ENCODE peak calls at places on chromosomes 5 and 9, in five cellular contexts. One of them, this sample, is unnamed. For H3K9me3, the result is how much of the 10 kb centered on the place peaks cover.

GRCh38 chr9:126591083-126591482 is 22.6 kb upstream of the LMX1B start:
- DNase-seq in tibial nerve: no peak
- DNase-seq in uterus: no peak
- DNase-seq in SJSA1: no peak
- DNase-seq in endothelial cell of umbilical vein: no peak
- DNase-seq in this sample: no peak

GRCh38 chr5:160905285-160905684 is 53.3 kb upstream of the ATP10B start:
- DNase-seq in tibial nerve: no peak
- DNase-seq in uterus: no peak
- DNase-seq in SJSA1: no peak
- DNase-seq in endothelial cell of umbilical vein: no peak
- DNase-seq in this sample: no peak

GRCh38 chr9:120353501-120353900 is 226.5 kb downstream of the CDK5RAP2 start:
- DNase-seq in tibial nerve: no peak
- DNase-seq in uterus: no peak
- DNase-seq in SJSA1: peak
- DNase-seq in endothelial cell of umbilical vein: no peak
- DNase-seq in this sample: no peak

GRCh38 chr5:32223972-32224608 is 50.0 kb upstream of the GOLPH3 start:
- DNase-seq in tibial nerve: no peak
- DNase-seq in uterus: no peak
- DNase-seq in SJSA1: peak
- DNase-seq in endothelial cell of umbilical vein: no peak
- DNase-seq in this sample: no peak

GRCh38 chr9:38061326-38061947 is 7.6 kb downstream of the SHB start:
- DNase-seq in tibial nerve: no peak
- DNase-seq in uterus: no peak
- DNase-seq in SJSA1: no peak
- DNase-seq in endothelial cell of umbilical vein: no peak
- DNase-seq in this sample: no peak

GRCh38 chr9:108296056-108296455 is 559.7 kb downstream of the ACTL7B start:
- DNase-seq in tibial nerve: no peak
- DNase-seq in uterus: no peak
- DNase-seq in SJSA1: no peak
- DNase-seq in endothelial cell of umbilical vein: no peak
- DNase-seq in this sample: no peak

GRCh38 chr5:167049043-167049663 is 1242.3 kb upstream of the WWC1 start:
- DNase-seq in tibial nerve: peak
- DNase-seq in uterus: no peak
- DNase-seq in SJSA1: peak
- DNase-seq in endothelial cell of umbilical vein: peak
- DNase-seq in this sample: no peak

GRCh38 chr5:73234156-73234555 is 61.2 kb downstream of the TMEM174 start:
- DNase-seq in tibial nerve: no peak
- DNase-seq in uterus: no peak
- DNase-seq in SJSA1: no peak
- DNase-seq in endothelial cell of umbilical vein: no peak
- DNase-seq in this sample: no peak

GRCh38 chr9:124008307-124008854 is 3.2 kb upstream of the LHX2 start:
- DNase-seq in tibial nerve: no peak
- DNase-seq in uterus: no peak
- DNase-seq in SJSA1: no peak
- DNase-seq in endothelial cell of umbilical vein: no peak
- DNase-seq in this sample: no peak

GRCh38 chr9:87891754-87892153 is 9.1 kb downstream of the SPATA31E1 start:
- DNase-seq in tibial nerve: no peak
- DNase-seq in uterus: no peak
- DNase-seq in SJSA1: no peak
- DNase-seq in endothelial cell of umbilical vein: no peak
- DNase-seq in this sample: no peak

DNA sequence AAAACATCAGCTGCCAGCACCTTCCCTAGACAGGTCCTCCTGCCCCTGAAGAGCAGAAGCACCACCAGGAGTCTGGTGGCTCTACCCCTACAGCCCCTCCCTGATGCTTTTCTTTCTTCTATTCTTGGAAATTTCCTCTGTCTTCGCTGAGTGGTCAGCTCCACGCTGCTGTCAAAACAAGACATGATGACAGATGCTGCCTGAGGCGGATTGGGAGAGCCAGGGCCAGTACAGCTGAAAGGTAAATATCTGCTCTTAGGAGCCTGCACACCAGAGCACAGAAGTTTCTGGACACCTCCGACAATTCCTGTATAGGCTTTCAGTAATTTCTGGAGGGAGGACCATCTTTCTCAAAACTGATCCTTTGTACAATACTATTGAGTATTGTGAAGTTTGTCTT is 4.7 kb upstream of the OR1Q1 start:
- DNase-seq in tibial nerve: no peak
- DNase-seq in uterus: no peak
- DNase-seq in SJSA1: no peak
- DNase-seq in endothelial cell of umbilical vein: no peak
- DNase-seq in this sample: no peak
- H3K9me3 ChIP-seq in tibial nerve: under half
- H3K9me3 ChIP-seq in uterus: under half
- H3K9me3 ChIP-seq in SJSA1: under half
- H3K9me3 ChIP-seq in endothelial cell of umbilical vein: under half
- H3K9me3 ChIP-seq in this sample: under half

GRCh38 chr9:77023726-77024125 is 4.3 kb downstream of the FOXB2 start:
- DNase-seq in tibial nerve: no peak
- DNase-seq in uterus: no peak
- DNase-seq in SJSA1: no peak
- DNase-seq in endothelial cell of umbilical vein: no peak
- DNase-seq in this sample: no peak
- H3K9me3 ChIP-seq in tibial nerve: under half
- H3K9me3 ChIP-seq in uterus: under half
- H3K9me3 ChIP-seq in SJSA1: under half
- H3K9me3 ChIP-seq in endothelial cell of umbilical vein: under half
- H3K9me3 ChIP-seq in this sample: under half

GRCh38 chr5:178986326-178986960 is 8.7 kb downstream of the GRM6 start:
- DNase-seq in tibial nerve: no peak
- DNase-seq in uterus: no peak
- DNase-seq in SJSA1: no peak
- DNase-seq in endothelial cell of umbilical vein: no peak
- DNase-seq in this sample: no peak

GRCh38 chr5:178982941-178983340 is 12.2 kb downstream of the GRM6 start:
- DNase-seq in tibial nerve: no peak
- DNase-seq in uterus: no peak
- DNase-seq in SJSA1: no peak
- DNase-seq in endothelial cell of umbilical vein: no peak
- DNase-seq in this sample: no peak

GRCh38 chr5:178984145-178985072 is 10.7 kb downstream of the GRM6 start:
- DNase-seq in tibial nerve: no peak
- DNase-seq in uterus: no peak
- DNase-seq in SJSA1: no peak
- DNase-seq in endothelial cell of umbilical vein: no peak
- DNase-seq in this sample: no peak

GRCh38 chr5:178983728-178984127 is 11.4 kb downstream of the GRM6 start:
- DNase-seq in tibial nerve: no peak
- DNase-seq in uterus: no peak
- DNase-seq in SJSA1: no peak
- DNase-seq in endothelial cell of umbilical vein: no peak
- DNase-seq in this sample: no peak

GRCh38 chr5:178981381-178981780 is 13.7 kb downstream of the GRM6 start:
- DNase-seq in tibial nerve: no peak
- DNase-seq in uterus: no peak
- DNase-seq in SJSA1: no peak
- DNase-seq in endothelial cell of umbilical vein: no peak
- DNase-seq in this sample: no peak
- H3K9me3 ChIP-seq in tibial nerve: half or more
- H3K9me3 ChIP-seq in uterus: half or more
- H3K9me3 ChIP-seq in SJSA1: half or more
- H3K9me3 ChIP-seq in endothelial cell of umbilical vein: under half
- H3K9me3 ChIP-seq in this sample: under half

DNA sequence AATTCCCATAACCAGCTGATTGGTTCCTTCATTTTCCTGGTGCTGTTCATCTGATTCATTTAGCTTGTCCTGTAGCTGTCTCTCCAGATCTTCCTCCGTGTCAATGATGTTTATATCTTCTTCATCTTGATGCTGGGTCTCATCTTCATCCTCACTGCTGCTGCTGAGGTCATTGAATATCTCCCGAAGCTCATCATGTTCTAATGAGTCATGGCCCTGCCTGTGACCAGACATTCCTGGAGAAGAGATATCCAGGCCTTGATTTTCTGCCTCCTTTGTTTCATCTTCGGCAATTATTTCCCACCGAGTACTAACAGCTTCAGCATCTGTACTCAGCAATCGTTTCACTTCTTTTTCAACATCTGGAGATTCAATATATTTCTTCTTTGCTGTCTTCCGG is 1.4 kb downstream of the TAF7 start:
- DNase-seq in tibial nerve: no peak
- DNase-seq in uterus: no peak
- DNase-seq in SJSA1: peak
- DNase-seq in endothelial cell of umbilical vein: no peak
- DNase-seq in this sample: no peak
- H3K9me3 ChIP-seq in tibial nerve: half or more
- H3K9me3 ChIP-seq in uterus: half or more
- H3K9me3 ChIP-seq in SJSA1: under half
- H3K9me3 ChIP-seq in endothelial cell of umbilical vein: under half
- H3K9me3 ChIP-seq in this sample: half or more

DNA sequence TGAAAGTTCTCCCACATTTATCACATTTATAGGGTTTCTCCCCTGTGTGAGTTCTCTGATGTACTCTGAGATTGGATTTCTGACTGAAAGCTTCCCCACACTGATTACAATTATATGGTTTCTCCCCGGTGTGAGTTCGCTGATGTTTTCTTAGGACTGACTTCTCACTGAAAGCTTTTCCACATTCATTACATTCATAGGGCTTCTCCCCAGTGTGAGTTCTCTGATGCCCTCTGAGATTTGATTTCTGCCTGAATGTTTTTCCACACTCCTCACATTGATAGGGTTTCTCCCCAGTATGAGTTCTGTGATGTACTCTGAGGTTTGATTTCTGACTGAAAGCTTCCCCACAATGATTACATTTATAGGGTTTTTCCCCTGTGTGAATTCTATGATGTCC is 36.3 kb downstream of the ZNF782 start:
- DNase-seq in tibial nerve: no peak
- DNase-seq in uterus: no peak
- DNase-seq in SJSA1: peak
- DNase-seq in endothelial cell of umbilical vein: no peak
- DNase-seq in this sample: no peak
- H3K9me3 ChIP-seq in tibial nerve: half or more
- H3K9me3 ChIP-seq in uterus: half or more
- H3K9me3 ChIP-seq in SJSA1: under half
- H3K9me3 ChIP-seq in endothelial cell of umbilical vein: under half
- H3K9me3 ChIP-seq in this sample: half or more

GRCh38 chr5:80239680-80240367 is 16.0 kb downstream of the SERINC5 start:
- DNase-seq in tibial nerve: no peak
- DNase-seq in uterus: no peak
- DNase-seq in SJSA1: no peak
- DNase-seq in endothelial cell of umbilical vein: peak
- DNase-seq in this sample: no peak

GRCh38 chr5:80243567-80243966 is 12.3 kb downstream of the SERINC5 start:
- DNase-seq in tibial nerve: no peak
- DNase-seq in uterus: no peak
- DNase-seq in SJSA1: no peak
- DNase-seq in endothelial cell of umbilical vein: no peak
- DNase-seq in this sample: no peak

GRCh38 chr5:80240368-80240986 is 15.4 kb downstream of the SERINC5 start:
- DNase-seq in tibial nerve: no peak
- DNase-seq in uterus: no peak
- DNase-seq in SJSA1: no peak
- DNase-seq in endothelial cell of umbilical vein: no peak
- DNase-seq in this sample: no peak

GRCh38 chr5:80245986-80246781 is 9.7 kb downstream of the SERINC5 start:
- DNase-seq in tibial nerve: no peak
- DNase-seq in uterus: no peak
- DNase-seq in SJSA1: no peak
- DNase-seq in endothelial cell of umbilical vein: no peak
- DNase-seq in this sample: no peak

DNA sequence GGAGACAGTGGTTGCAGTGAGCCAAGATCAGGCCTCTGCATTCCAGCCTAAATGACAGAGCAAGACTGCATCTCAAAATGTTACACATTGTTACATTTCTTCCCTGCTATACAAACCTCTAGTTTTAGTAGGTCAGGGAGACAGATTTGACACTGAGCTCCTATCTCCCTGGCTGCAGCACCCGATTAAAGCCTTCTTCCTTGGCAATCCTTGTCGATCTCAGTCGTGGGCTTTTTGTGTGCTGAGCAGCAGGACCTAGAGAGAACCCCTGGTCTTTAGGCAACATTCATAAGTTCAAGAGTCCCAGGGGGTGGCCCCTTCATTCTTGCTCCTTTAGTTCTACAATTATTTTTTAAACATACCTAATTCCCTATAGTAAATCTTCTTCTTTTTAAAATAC is 13.0 kb downstream of the SERINC5 start:
- DNase-seq in tibial nerve: no peak
- DNase-seq in uterus: no peak
- DNase-seq in SJSA1: no peak
- DNase-seq in endothelial cell of umbilical vein: no peak
- DNase-seq in this sample: no peak
- H3K9me3 ChIP-seq in tibial nerve: under half
- H3K9me3 ChIP-seq in uterus: under half
- H3K9me3 ChIP-seq in SJSA1: under half
- H3K9me3 ChIP-seq in endothelial cell of umbilical vein: under half
- H3K9me3 ChIP-seq in this sample: under half

GRCh38 chr5:54577542-54577941 is 60.0 kb downstream of the SNX18 start:
- DNase-seq in tibial nerve: no peak
- DNase-seq in uterus: no peak
- DNase-seq in SJSA1: no peak
- DNase-seq in endothelial cell of umbilical vein: no peak
- DNase-seq in this sample: no peak

GRCh38 chr5:54586336-54586735 is 68.8 kb downstream of the SNX18 start:
- DNase-seq in tibial nerve: no peak
- DNase-seq in uterus: no peak
- DNase-seq in SJSA1: no peak
- DNase-seq in endothelial cell of umbilical vein: no peak
- DNase-seq in this sample: no peak

GRCh38 chr5:54581831-54582548 is 64.4 kb downstream of the SNX18 start:
- DNase-seq in tibial nerve: peak
- DNase-seq in uterus: no peak
- DNase-seq in SJSA1: no peak
- DNase-seq in endothelial cell of umbilical vein: no peak
- DNase-seq in this sample: no peak

GRCh38 chr5:54580997-54581741 is 63.6 kb downstream of the SNX18 start:
- DNase-seq in tibial nerve: no peak
- DNase-seq in uterus: no peak
- DNase-seq in SJSA1: peak
- DNase-seq in endothelial cell of umbilical vein: no peak
- DNase-seq in this sample: no peak
- H3K9me3 ChIP-seq in tibial nerve: under half
- H3K9me3 ChIP-seq in uterus: under half
- H3K9me3 ChIP-seq in SJSA1: under half
- H3K9me3 ChIP-seq in endothelial cell of umbilical vein: under half
- H3K9me3 ChIP-seq in this sample: under half

This sample was measured in naive thymus-derived CD4-positive, alpha-beta T cell.